ENCODE peak calls at places on chromosome 21, in seven cellular contexts. J is endothelial cell of umbilical vein, P is stomach, O is pancreas, D is ovary, Q is tibial artery, T is colonic mucosa. F is an unnamed sample.

GRCh38 chr21:17931080-17931479 is 111.9 kb upstream of the C21orf91 start:
- DNase-seq in P (no peak), Q (no peak), D (no peak), O (no peak), J (no peak), T (no peak), F (no peak)

GRCh38 chr21:36052860-36053766 is 7.2 kb downstream of the SETD4 start:
- DNase-seq in P (no peak), J (peak; percentile 16), Q (no peak), O (no peak), D (no peak), T (no peak), F (no peak)

GRCh38 chr21:28793043-28793442 is 199.6 kb downstream of the LTN1 start:
- DNase-seq in T (no peak), Q (no peak), J (no peak), D (no peak), O (no peak), P (no peak), F (no peak)

GRCh38 chr21:15060776-15061175 is 4.0 kb downstream of the NRIP1 start:
- DNase-seq in D (no peak), P (no peak), T (no peak), Q (no peak), J (no peak), O (no peak), F (no peak)

GRCh38 chr21:41726970-41727783 is 39.7 kb downstream of the RIPK4 start:
- DNase-seq in T (no peak), J (no peak), P (peak; percentile 62), D (no peak), O (no peak), Q (peak; percentile 86), F (no peak)

GRCh38 chr21:29238967-29239289 is 59.8 kb upstream of the BACH1 start:
- DNase-seq in P (no peak), O (no peak), D (no peak), J (no peak), Q (no peak), T (no peak), F (no peak)

GRCh38 chr21:31406510-31406909 is 62.4 kb upstream of the TIAM1 start:
- DNase-seq in T (no peak), D (no peak), Q (no peak), P (no peak), O (no peak), J (no peak), F (no peak)

GRCh38 chr21:14120091-14120734 is 90.5 kb downstream of the LIPI start:
- DNase-seq in Q (no peak), D (no peak), J (no peak), T (peak; percentile 49), O (peak; percentile 53), P (peak; percentile 53), F (no peak)

GRCh38 chr21:16419188-16419874 is 689.5 kb downstream of the USP25 start:
- DNase-seq in J (peak; percentile 99), Q (peak; percentile 77), D (peak; percentile 78), P (peak; percentile 81), T (peak; percentile 30), O (peak; percentile 81), F (peak; percentile 62)

GRCh38 chr21:41766883-41767605 is at the start of gene RIPK4:
- DNase-seq in T (peak; percentile 91), D (no peak), Q (no peak), O (peak; percentile 95), J (no peak), P (peak; percentile 92), F (peak; percentile 82)

GRCh38 chr21:14755086-14755485 is 209.0 kb upstream of the SAMSN1 start:
- DNase-seq in O (no peak), J (no peak), Q (no peak), D (no peak), P (no peak), T (no peak), F (no peak)

GRCh38 chr21:41520560-41521442 is 12.8 kb upstream of the TMPRSS2 start:
- DNase-seq in D (no peak), P (peak; percentile 24), O (no peak), J (no peak), T (no peak), Q (no peak), F (no peak)

GRCh38 chr21:36854391-36854790 is 112.1 kb downstream of the HLCS start:
- DNase-seq in Q (no peak), D (no peak), P (no peak), J (peak; percentile 47), O (no peak), T (peak; percentile 53), F (no peak)

GRCh38 chr21:36729301-36729970 is 30.5 kb downstream of the SIM2 start:
- DNase-seq in Q (no peak), J (no peak), D (no peak), P (peak; percentile 8), T (no peak), O (no peak), F (no peak)

GRCh38 chr21:40049031-40049958 is 182.1 kb downstream of the PCP4 start:
- DNase-seq in T (no peak), D (no peak), J (no peak), P (no peak), Q (peak; percentile 44), O (no peak), F (no peak)

GRCh38 chr21:42162831-42163510 is 56.0 kb upstream of the ABCG1 start:
- DNase-seq in Q (no peak), T (no peak), D (no peak), O (no peak), P (no peak), J (no peak), F (no peak)

GRCh38 chr21:38988211-38989096 is 182.7 kb downstream of the ETS2 start:
- DNase-seq in Q (no peak), O (no peak), T (no peak), P (no peak), D (no peak), J (no peak), F (no peak)
- H3K4me1 ChIP-seq in Q (peaks cover 44% of the 10 kb centered on the region), O (no peaks in the 10 kb centered on the region), T (peaks cover 12% of the 10 kb centered on the region), P (peaks cover 44% of the 10 kb centered on the region), D (peaks cover 23% of the 10 kb centered on the region), J (peaks cover 46% of the 10 kb centered on the region), F (peaks cover 94% of the 10 kb centered on the region)

DNA sequence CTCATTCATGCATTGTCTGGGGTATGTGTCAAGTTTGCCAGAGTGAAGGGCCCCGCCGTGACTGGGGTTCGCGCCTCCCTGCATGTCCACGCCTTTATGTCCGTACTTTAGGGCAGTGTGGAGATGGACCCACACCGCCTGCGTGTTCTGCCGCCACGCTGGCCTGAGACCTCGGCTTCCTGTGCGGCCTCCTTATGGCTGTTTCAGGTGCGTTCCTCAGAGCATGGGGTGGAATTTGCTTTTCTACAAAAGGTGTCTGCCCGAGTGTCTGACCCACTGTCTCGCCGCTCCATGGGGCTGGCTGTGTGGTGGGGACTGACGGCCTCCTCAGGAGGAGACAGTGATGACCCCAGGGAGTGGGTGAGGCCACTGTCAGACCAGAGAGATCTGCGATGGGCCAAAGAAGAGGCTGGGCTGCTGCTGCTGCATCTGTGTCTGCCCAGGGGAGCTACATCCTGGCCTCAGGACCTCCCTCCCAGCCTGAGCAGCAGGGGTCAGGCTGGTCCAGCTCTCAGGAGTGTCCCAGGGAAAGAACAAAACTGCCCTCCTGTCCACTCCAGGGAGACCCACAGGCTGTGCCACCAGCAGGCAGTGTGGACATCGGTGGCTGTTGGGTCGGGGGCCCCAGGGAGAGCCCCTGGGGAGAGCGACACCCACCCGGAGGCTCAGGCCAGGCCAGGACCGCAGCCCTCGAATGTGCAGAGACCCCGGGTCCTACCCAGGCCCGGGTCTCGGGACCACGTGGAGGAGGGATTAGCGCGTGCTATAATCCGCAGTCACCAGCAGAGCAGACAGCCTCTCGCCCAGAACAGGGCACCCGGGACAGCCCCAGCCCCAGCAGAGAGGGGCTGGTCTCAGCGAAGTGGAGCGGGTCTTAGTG is 9.8 kb upstream of the SLC19A1 start:
- DNase-seq in O (peak; percentile 17), Q (no peak), T (no peak), P (no peak), D (peak; percentile 31), J (no peak), F (peak; percentile 46)
- H3K4me3 ChIP-seq in O (no peak overlapping the region), Q (no peak overlapping the region), T (no peak overlapping the region), P (no peak overlapping the region), D (no peak overlapping the region), J (no peak overlapping the region), F (no peak overlapping the region)

GRCh38 chr21:21045538-21045937 is 47.3 kb downstream of the NCAM2 start:
- DNase-seq in D (no peak), T (no peak), Q (no peak), P (no peak), J (no peak), O (no peak), F (no peak)

GRCh38 chr21:21034046-21034445 is 35.8 kb downstream of the NCAM2 start:
- DNase-seq in J (no peak), O (no peak), P (no peak), Q (no peak), D (no peak), T (no peak), F (no peak)

DNA sequence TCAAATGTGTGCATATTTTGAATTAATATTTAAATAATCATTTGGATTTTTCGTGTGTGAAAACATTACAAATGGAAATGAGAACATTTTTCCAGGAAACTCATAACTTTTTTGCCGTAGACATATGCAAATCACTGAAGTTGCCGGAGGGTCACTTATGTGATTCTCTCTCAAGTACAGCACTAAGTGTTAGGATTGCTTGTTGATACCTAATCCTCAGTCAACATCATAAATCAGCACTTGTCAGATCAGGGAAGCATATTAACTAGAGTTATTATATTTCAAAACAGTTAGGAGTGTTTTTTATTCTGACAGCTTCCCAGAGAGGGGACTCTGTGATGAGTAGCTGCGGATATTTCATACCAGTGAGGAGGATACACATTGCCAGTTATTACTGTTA is 41.4 kb downstream of the NCAM2 start:
- DNase-seq in P (no peak), T (no peak), Q (no peak), J (no peak), O (no peak), D (no peak), F (no peak)
- H3K27me3 ChIP-seq in P (no peaks in the 10 kb centered on the region), T (no peaks in the 10 kb centered on the region), Q (no peaks in the 10 kb centered on the region), J (no peaks in the 10 kb centered on the region), O (no peaks in the 10 kb centered on the region), D (no peaks in the 10 kb centered on the region), F (no peaks in the 10 kb centered on the region)

GRCh38 chr21:44301961-44302406 is 2.1 kb downstream of the PFKL start:
- DNase-seq in D (no peak), J (no peak), T (peak; percentile 52), Q (no peak), O (no peak), P (peak; percentile 59), F (no peak)

GRCh38 chr21:44299458-44300261 is at the start of gene PFKL:
- DNase-seq in P (peak; percentile 80), D (peak; percentile 82), T (peak; percentile 83), O (peak; percentile 75), Q (peak; percentile 42), J (peak; percentile 38), F (peak; percentile 80)

GRCh38 chr21:44300262-44300959 is 558 bp downstream of the PFKL start:
- DNase-seq in O (peak; percentile 78), T (peak; percentile 85), Q (peak; percentile 73), P (peak; percentile 87), D (peak; percentile 81), J (peak; percentile 53), F (peak; percentile 88)

GRCh38 chr21:44299085-44299457 is 782 bp upstream of the PFKL start:
- DNase-seq in O (no peak), P (no peak), T (no peak), Q (no peak), D (no peak), J (peak; percentile 11), F (no peak)

DNA sequence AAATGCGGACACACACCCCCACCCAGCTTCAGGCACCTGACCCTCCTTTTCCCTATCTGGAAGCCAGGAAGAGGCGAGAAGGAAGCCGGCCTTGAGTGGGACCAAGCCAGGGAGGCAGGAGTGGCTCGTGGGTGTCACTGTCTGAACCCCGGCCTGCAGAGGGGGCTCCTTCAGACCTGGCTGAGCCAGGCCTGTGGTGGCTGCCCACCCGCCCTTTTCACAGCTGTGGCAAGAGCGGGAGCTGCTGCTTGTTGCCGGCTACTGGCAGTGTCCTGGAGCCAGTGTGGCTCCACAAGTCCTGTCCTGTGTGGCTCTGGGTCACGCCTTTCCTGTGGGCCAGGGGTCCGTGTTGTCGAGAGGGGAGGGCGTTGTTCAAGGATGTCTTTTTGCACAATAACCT is 1.2 kb downstream of the PFKL start:
- DNase-seq in J (no peak), P (no peak), Q (no peak), O (peak; percentile 43), T (peak; percentile 39), D (no peak), F (no peak)
- H3K4me1 ChIP-seq in J (peaks cover 25% of the 10 kb centered on the region), P (peaks cover 79% of the 10 kb centered on the region), Q (peaks cover 27% of the 10 kb centered on the region), O (peaks cover 5% of the 10 kb centered on the region), T (peaks cover 31% of the 10 kb centered on the region), D (peaks cover 16% of the 10 kb centered on the region), F (peaks cover 68% of the 10 kb centered on the region)